ENCODE peak calls at places on chromosome 7, in five cellular contexts. C, U, W, Q and E are unnamed samples.

GRCh38 chr7:149735181-149735602 is 38.2 kb downstream of the ZNF467 start:
- DNase-seq in C (no peak), U (no peak), W (no peak), Q (no peak), E (no peak)

GRCh38 chr7:80499350-80499955 is 12.4 kb downstream of the GNAT3 start:
- DNase-seq in C (peak), U (no peak), W (peak), Q (no peak), E (peak)

GRCh38 chr7:141190467-141190866 is 116.6 kb downstream of the TMEM178B start:
- DNase-seq in C (no peak), U (no peak), W (no peak), Q (no peak), E (no peak)

GRCh38 chr7:123797673-123798526 is 47.1 kb upstream of the HYAL4 start:
- DNase-seq in C (peak), U (no peak), W (peak), Q (peak), E (peak)

GRCh38 chr7:126840869-126841268 is 411.9 kb downstream of the GRM8 start:
- DNase-seq in C (no peak), U (no peak), W (no peak), Q (no peak), E (no peak)

GRCh38 chr7:84083846-84084245 is 110.7 kb downstream of the SEMA3A start:
- DNase-seq in C (no peak), U (no peak), W (no peak), Q (no peak), E (no peak)

GRCh38 chr7:135799881-135800280 is 51.3 kb upstream of the FAM180A start:
- DNase-seq in C (no peak), U (no peak), W (no peak), Q (no peak), E (no peak)

GRCh38 chr7:1902231-1902855 is 232.3 kb downstream of the ELFN1 start:
- DNase-seq in C (no peak), U (no peak), W (no peak), Q (no peak), E (no peak)

GRCh38 chr7:115135769-115136410 is 214.0 kb downstream of the MDFIC start:
- DNase-seq in C (no peak), U (no peak), W (peak), Q (no peak), E (no peak)

GRCh38 chr7:23067271-23067670 is 38.3 kb upstream of the KLHL7 start:
- DNase-seq in C (no peak), U (no peak), W (no peak), Q (no peak), E (no peak)

GRCh38 chr7:4068286-4068685 is 613.8 kb upstream of the FOXK1 start:
- DNase-seq in C (no peak), U (no peak), W (no peak), Q (no peak), E (no peak)

GRCh38 chr7:83547526-83547925 is 101.4 kb downstream of the SEMA3E start:
- DNase-seq in C (no peak), U (peak), W (no peak), Q (no peak), E (peak)

GRCh38 chr7:22295402-22296264 is 61.3 kb downstream of the RAPGEF5 start:
- DNase-seq in C (no peak), U (no peak), W (no peak), Q (no peak), E (no peak)

GRCh38 chr7:148503900-148504487 is 86.6 kb upstream of the C7orf33 start:
- DNase-seq in C (no peak), U (no peak), W (no peak), Q (peak), E (peak)

GRCh38 chr7:44448922-44449321 is 41.5 kb downstream of the NUDCD3 start:
- DNase-seq in C (no peak), U (no peak), W (no peak), Q (no peak), E (no peak)

GRCh38 chr7:150961510-150962284 is 16.4 kb downstream of the KCNH2 start:
- DNase-seq in C (no peak), U (no peak), W (no peak), Q (no peak), E (no peak)

GRCh38 chr7:94190599-94191061 is 186.5 kb upstream of the BET1 start:
- DNase-seq in C (no peak), U (no peak), W (no peak), Q (no peak), E (peak)

GRCh38 chr7:24119852-24120251 is 164.1 kb upstream of the NPY start:
- DNase-seq in C (no peak), U (no peak), W (no peak), Q (no peak), E (no peak)

GRCh38 chr7:41217306-41217705 is 485.6 kb downstream of the INHBA start:
- DNase-seq in C (no peak), U (no peak), W (no peak), Q (no peak), E (no peak)

GRCh38 chr7:77866791-77867190 is 68.2 kb downstream of the PHTF2 start:
- DNase-seq in C (no peak), U (no peak), W (peak), Q (no peak), E (no peak)

GRCh38 chr7:24029068-24029467 is 254.9 kb upstream of the NPY start:
- DNase-seq in C (no peak), U (no peak), W (no peak), Q (no peak), E (no peak)

GRCh38 chr7:16071246-16071857 is 350.0 kb downstream of the CRPPA start:
- DNase-seq in C (no peak), U (no peak), W (peak), Q (peak), E (peak)

GRCh38 chr7:116809636-116810266 is 52.6 kb upstream of the CAPZA2 start:
- DNase-seq in C (no peak), U (no peak), W (peak), Q (peak), E (peak)

GRCh38 chr7:142873281-142873784 is 12.2 kb downstream of the TRPV6 start:
- DNase-seq in C (no peak), U (no peak), W (no peak), Q (peak), E (peak)

GRCh38 chr7:25073451-25073850 is 51.6 kb downstream of the CYCS start:
- DNase-seq in C (no peak), U (no peak), W (peak), Q (no peak), E (no peak)

GRCh38 chr7:15932318-15932717 is 245.8 kb upstream of the MEOX2 start:
- DNase-seq in C (no peak), U (no peak), W (no peak), Q (no peak), E (no peak)

GRCh38 chr7:136133491-136133990 is 156.4 kb upstream of the MTPN start:
- DNase-seq in C (no peak), U (no peak), W (no peak), Q (no peak), E (no peak)

GRCh38 chr7:12839508-12840153 is 152.2 kb downstream of the ARL4A start:
- DNase-seq in C (peak), U (no peak), W (peak), Q (no peak), E (no peak)

GRCh38 chr7:32479574-32480200 is 10.5 kb downstream of the LSM5 start:
- DNase-seq in C (no peak), U (no peak), W (peak), Q (peak), E (peak)

GRCh38 chr7:7816816-7817536 is 98.6 kb upstream of the RPA3 start:
- DNase-seq in C (no peak), U (no peak), W (peak), Q (no peak), E (no peak)

GRCh38 chr7:134660961-134661376 is 14.3 kb downstream of the BPGM start:
- DNase-seq in C (no peak), U (no peak), W (no peak), Q (no peak), E (no peak)

GRCh38 chr7:155224116-155224811 is 73.4 kb upstream of the INSIG1 start:
- DNase-seq in C (no peak), U (no peak), W (no peak), Q (no peak), E (no peak)

GRCh38 chr7:129741743-129742213 is 130.3 kb downstream of the NRF1 start:
- DNase-seq in C (no peak), U (no peak), W (no peak), Q (no peak), E (no peak)

GRCh38 chr7:405489-406211 is 114.0 kb downstream of the PDGFA start:
- DNase-seq in C (no peak), U (no peak), W (no peak), Q (no peak), E (no peak)

GRCh38 chr7:85890244-85890811 is 703.5 kb upstream of the SEMA3D start:
- DNase-seq in C (no peak), U (no peak), W (peak), Q (no peak), E (peak)
- TF ChIP-seq SRF in C (no peak), U (no peak), W (no peak), Q (no peak), E (no peak)

DNA sequence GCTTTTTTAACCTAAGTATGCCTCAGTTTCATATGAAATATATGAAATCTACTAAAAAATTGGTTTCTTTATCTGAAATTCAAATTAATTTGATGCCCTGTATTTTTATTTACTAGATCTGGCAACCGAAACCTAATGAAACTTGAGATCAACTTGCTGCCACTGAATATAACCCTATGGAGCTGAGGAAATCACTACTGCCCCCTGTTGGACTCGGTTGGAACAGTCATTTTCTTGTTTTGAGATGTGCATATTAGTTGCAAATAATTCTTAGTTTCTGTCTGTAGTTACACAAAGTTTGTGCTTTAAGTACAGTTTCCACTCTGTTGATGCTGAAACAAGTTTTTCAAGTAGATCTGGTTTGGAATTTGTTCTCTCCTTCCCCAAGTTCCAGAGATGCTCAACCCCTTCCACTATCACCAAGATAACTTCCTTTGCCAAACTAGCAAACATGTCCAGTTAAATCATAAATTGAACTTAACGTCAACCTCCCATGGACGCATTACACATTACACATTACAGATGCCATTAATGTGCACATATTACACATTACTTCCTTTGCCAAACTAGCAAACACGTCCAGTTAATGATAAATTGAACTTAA is 22.2 kb upstream of the EXOC4 start:
- DNase-seq in C (no peak), U (no peak), W (peak), Q (peak), E (peak)
- TF ChIP-seq SRF in C (no peak), U (no peak), W (no peak), Q (no peak), E (no peak)

GRCh38 chr7:29502133-29502532 is 61.5 kb upstream of the PRR15 start:
- DNase-seq in C (no peak), U (no peak), W (no peak), Q (no peak), E (no peak)
- TF ChIP-seq SRF in C (no peak), U (no peak), W (no peak), Q (no peak), E (no peak)

GRCh38 chr7:66859339-66859738 is 61.7 kb upstream of the TMEM248 start:
- DNase-seq in C (no peak), U (no peak), W (no peak), Q (no peak), E (no peak)

GRCh38 chr7:66865290-66865864 is 55.6 kb upstream of the TMEM248 start:
- DNase-seq in C (no peak), U (no peak), W (no peak), Q (no peak), E (no peak)

GRCh38 chr7:66860767-66861166 is 60.3 kb upstream of the TMEM248 start:
- DNase-seq in C (no peak), U (no peak), W (no peak), Q (no peak), E (no peak)

DNA sequence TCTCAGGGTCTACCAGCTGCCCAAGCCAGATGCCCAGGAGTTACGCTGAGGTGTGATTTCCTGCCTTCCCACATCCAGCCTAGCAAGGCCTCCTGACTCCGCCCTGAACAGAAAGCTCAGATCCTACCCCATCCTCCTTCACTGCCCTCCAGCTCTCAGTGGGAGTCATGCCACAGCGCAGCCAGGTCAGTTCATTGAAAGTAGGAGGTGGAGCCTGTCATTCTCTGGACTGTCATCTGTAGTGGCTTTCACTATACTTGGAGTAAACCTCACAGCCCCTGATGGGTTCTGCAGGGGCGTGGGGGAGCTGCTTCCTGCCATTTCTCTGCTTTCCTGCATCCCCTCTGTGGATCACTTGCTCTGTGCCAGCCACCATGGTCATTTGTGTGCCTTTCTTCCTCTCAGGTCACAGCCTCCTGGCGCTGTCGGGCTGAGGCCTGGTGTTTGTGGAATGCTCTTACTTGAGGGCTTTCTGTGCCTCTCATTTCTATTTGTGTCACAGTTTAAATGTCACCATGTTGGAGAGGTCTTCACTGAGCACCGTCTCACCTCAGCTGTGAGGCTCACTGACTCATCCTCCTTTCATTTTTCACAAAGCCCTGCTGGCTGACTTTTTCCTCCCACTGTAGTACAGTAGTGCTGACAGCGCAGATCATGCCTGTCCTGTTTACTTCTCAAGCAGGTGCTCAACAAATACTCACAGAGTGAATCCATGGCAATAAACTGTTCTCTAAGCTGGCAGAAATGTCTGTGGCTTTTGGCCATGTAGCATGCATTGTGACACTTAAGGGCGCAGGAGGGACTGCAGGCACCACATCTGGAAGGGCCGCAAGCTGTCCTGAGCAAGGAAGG is 61.0 kb upstream of the TMEM248 start:
- DNase-seq in C (no peak), U (no peak), W (no peak), Q (no peak), E (no peak)
- TF ChIP-seq SRF in C (no peak), U (no peak), W (no peak), Q (no peak), E (no peak)

GRCh38 chr7:27141138-27141537 is 2.3 kb downstream of the HOXA5 start:
- DNase-seq in C (no peak), U (no peak), W (no peak), Q (no peak), E (no peak)

GRCh38 chr7:27139335-27140107 is 4.0 kb downstream of the HOXA5 start:
- DNase-seq in C (no peak), U (no peak), W (no peak), Q (no peak), E (no peak)

GRCh38 chr7:27138987-27139334 is 4.5 kb downstream of the HOXA5 start:
- DNase-seq in C (no peak), U (no peak), W (no peak), Q (no peak), E (no peak)

GRCh38 chr7:27140108-27140842 is 3.2 kb downstream of the HOXA5 start:
- DNase-seq in C (no peak), U (no peak), W (no peak), Q (no peak), E (no peak)

DNA sequence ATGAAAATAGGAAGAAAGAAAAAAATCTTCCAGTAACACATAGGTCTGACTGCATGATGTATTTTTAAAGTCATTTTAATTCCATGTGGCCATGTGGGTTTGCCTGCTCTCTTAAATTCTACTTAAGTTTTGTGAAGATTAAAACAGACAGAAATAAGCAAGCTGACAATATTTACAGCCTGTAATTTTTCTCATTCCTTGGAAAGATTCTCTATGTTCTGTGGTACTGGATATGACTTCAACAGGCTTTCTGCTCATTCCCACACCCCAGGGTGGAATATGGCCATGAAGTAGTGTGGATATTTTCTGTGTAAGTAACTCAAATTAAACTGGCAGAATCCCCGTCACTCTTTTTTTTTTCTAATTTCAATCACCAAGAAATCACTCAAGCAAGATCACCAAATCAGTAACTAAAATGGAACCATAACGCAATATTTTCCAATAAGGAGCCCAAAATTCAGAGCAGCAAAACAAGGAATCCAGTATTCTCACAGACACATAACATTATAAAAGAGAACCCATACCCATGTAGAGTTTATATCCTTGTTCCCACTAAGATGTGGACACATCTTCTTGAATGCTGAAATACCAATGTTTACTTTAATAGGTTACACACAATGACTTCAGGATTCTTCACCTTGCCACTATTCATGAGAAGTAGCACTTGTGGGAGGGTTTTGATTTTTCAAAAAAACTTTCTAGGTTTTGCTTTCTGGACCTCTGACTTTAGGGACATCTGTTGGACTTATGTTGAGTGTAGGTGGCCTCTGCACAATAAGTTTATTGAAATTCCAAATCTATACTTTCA is 5.7 kb downstream of the HOXA5 start:
- DNase-seq in C (no peak), U (no peak), W (no peak), Q (no peak), E (no peak)
- TF ChIP-seq SRF in C (no peak), U (no peak), W (no peak), Q (no peak), E (no peak)